ENCODE peak calls at places on chromosome 1, in nine cellular contexts. O is AG09319; P is GM23338; T is left lung; I is astrocyte of the cerebellum; D is CD4-positive, alpha-beta T cell; Z is MM.1S; G is AG04449; W is kidney. Y is an unnamed sample.

GRCh38 chr1:153617677-153618076 is 1.6 kb upstream of the S100A14 start:
- DNase-seq in G (no peak), T (peak; percentile 82), I (no peak), Z (peak; percentile 75), O (peak; percentile 45), P (peak; percentile 60), W (peak; percentile 93), D (peak; percentile 62), Y (peak; percentile 49)

GRCh38 chr1:41741244-41741643 is 177.5 kb downstream of the HIVEP3 start:
- DNase-seq in W (no peak), D (no peak), Z (no peak), T (no peak), I (no peak), G (no peak), O (no peak), P (no peak), Y (no peak)

GRCh38 chr1:172588296-172589291 is 55.6 kb downstream of the SUCO start:
- DNase-seq in I (peak; percentile 79), T (no peak), Z (no peak), O (no peak), W (no peak), G (peak; percentile 38), P (no peak), D (no peak), Y (no peak)

GRCh38 chr1:80023366-80023765 is 1016.8 kb upstream of the ADGRL4 start:
- DNase-seq in O (no peak), Z (no peak), D (no peak), P (no peak), G (no peak), T (no peak), W (no peak), I (no peak), Y (no peak)

GRCh38 chr1:154765970-154766369 is 104.1 kb downstream of the KCNN3 start:
- DNase-seq in G (no peak), T (no peak), I (no peak), W (no peak), P (peak; percentile 82), O (no peak), Z (peak; percentile 33), D (no peak), Y (no peak)

GRCh38 chr1:87524021-87524754 is 195.5 kb downstream of the LMO4 start:
- DNase-seq in Z (no peak), D (no peak), T (no peak), O (no peak), P (no peak), I (no peak), G (no peak), W (no peak), Y (no peak)

GRCh38 chr1:203627819-203628184 is 1.2 kb downstream of the ATP2B4 start:
- DNase-seq in P (no peak), Z (peak; percentile 30), D (no peak), T (peak; percentile 46), I (no peak), O (no peak), W (peak; percentile 78), G (no peak), Y (no peak)

GRCh38 chr1:230066466-230067404 is at the start of gene GALNT2:
- DNase-seq in O (peak; percentile 55), Z (peak; percentile 96), P (peak; percentile 92), G (no peak), T (peak; percentile 91), I (peak; percentile 34), W (peak; percentile 97), D (peak; percentile 74), Y (peak; percentile 81)

GRCh38 chr1:52756020-52756419 is 29.8 kb downstream of the ZYG11B start:
- DNase-seq in P (peak; percentile 55), T (no peak), D (no peak), I (no peak), Z (no peak), G (no peak), O (no peak), W (no peak), Y (no peak)

GRCh38 chr1:154895779-154896178 is 25.7 kb upstream of the KCNN3 start:
- DNase-seq in W (no peak), P (no peak), I (no peak), O (no peak), Z (no peak), G (no peak), T (no peak), D (no peak), Y (no peak)

GRCh38 chr1:40379785-40380452 is 6.4 kb downstream of the SMAP2 start:
- DNase-seq in O (no peak), P (no peak), G (no peak), D (no peak), Z (no peak), T (no peak), I (peak; percentile 24), W (no peak), Y (no peak)

GRCh38 chr1:3077561-3077960 is 8.6 kb downstream of the PRDM16 start:
- DNase-seq in T (no peak), G (no peak), W (no peak), Z (no peak), P (no peak), O (no peak), I (no peak), D (no peak), Y (no peak)
- TF ChIP-seq CTCF in T (no peak), G (no peak), W (no peak), Z (no peak), P (no peak), O (no peak), I (no peak), D (no peak), Y (no peak)

DNA sequence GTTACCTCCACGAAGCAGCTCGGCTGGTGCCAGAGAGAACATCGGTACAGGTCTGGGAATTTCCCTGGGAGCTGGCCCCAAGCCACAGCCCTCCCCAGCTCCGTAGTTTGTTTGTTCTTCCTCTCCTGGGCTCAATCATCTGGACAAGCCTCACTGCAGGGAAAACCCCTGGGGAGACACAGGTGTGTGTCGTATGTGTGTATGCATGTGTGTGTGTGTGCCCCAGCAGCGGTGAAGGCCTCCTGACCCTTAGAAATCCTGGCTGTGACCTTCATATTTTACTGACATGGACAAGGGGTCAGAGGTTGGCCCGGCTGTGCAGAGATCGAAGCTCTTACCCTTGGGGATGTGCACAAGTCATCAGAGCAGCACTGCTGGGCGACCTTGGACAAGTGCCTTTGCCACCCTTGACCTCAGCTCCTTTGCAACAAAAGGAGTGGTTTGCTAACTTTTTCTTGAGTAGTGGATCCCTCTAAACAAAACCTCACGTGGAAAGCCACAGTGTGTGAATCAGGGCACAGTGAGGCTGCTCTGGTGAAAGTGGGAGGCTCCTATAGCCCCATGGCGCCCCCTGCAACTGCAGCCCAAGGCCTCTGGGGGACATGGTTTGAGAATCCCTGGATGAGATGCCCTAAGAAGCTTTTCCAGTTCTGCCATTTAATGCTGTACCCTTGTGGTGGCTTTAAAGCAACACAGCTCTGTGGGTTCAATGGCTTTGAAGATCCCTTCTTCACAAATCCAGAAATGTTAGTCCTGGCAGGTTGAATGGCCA is 12.3 kb upstream of the IL22RA1 start:
- DNase-seq in T (no peak), W (peak; percentile 65), O (no peak), D (no peak), Z (no peak), G (no peak), I (no peak), P (peak; percentile 78), Y (no peak)
- TF ChIP-seq CTCF in T (no peak), W (no peak), O (no peak), D (no peak), Z (peak; percentile 27), G (peak; percentile 1), I (peak; percentile 36), P (peak; percentile 60), Y (peak; percentile 44)

GRCh38 chr1:26787706-26788514 is at the start of gene PIGV:
- DNase-seq in W (peak; percentile 96), Z (peak; percentile 84), D (peak; percentile 84), I (peak; percentile 38), G (no peak), T (peak; percentile 88), O (peak; percentile 61), P (peak; percentile 90), Y (peak; percentile 90)
- TF ChIP-seq CTCF in W (peak; percentile 14), Z (no peak), D (no peak), I (no peak), G (no peak), T (no peak), O (no peak), P (no peak), Y (peak; percentile 28)

DNA sequence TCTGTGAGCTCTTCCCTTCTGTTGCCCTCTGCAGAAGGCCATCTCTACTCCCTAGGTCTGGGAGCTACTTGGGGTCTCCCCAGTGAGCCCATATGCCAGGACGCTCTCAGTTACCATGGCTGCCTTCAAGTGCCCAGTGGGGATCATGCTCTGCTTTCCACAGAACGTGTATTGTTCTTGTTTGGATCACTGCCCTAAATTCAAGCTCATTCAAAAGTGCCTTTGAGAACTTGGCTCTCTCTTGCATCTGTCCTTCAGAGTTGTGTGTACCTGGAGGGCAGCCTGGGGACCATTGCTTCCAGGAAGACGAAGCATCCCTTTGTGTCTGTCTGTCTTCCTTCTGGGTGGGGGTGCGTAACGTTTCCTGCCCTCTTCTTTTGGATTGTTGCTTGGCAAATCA is 97.6 kb upstream of the TSPAN2 start:
- DNase-seq in D (no peak), Z (no peak), G (no peak), W (no peak), T (no peak), O (no peak), I (no peak), P (no peak), Y (no peak)
- TF ChIP-seq CTCF in D (no peak), Z (no peak), G (no peak), W (no peak), T (no peak), O (no peak), I (no peak), P (no peak), Y (no peak)

GRCh38 chr1:157803851-157804250 is 16.1 kb downstream of the FCRL1 start:
- DNase-seq in G (no peak), D (no peak), Z (no peak), T (no peak), O (no peak), P (no peak), W (no peak), I (no peak), Y (no peak)

DNA sequence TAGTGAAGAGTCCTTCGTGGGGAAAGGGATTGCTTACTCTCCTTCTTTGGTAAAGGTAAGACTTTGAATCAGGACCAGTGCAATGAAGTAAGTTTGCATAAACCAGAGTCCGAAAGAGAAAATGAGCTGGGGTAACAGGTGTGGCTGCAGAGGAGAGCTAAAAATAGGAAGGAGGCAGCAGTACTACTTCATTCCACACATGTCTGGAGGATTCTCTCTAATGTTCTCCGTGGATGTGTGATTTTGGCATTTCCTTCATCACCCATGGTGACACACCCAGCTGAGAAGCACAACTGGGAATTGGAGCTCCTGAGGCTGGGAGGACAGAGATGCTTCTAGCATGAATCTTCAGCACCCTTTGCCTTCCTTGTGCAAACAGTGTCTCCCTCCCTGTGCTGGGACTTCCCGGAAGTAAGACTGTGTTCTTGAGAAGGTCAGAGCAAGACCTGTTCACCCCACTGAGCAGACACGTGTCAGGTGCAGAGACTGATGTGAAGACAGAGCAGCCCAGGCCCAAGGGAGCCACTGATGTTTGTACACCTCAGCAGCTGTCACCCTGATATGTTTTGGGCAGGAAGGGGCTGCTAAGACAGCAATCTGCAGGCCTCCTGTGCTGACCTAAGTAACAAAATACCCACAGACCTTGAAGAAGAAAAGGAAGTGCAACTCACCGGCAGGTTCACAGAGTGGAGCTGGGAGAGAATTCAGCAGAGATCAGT is 13.3 kb downstream of the FCRL1 start:
- DNase-seq in D (no peak), P (no peak), G (no peak), I (no peak), T (no peak), W (no peak), O (no peak), Z (peak; percentile 99), Y (no peak)
- TF ChIP-seq CTCF in D (no peak), P (no peak), G (no peak), I (no peak), T (no peak), W (no peak), O (no peak), Z (no peak), Y (no peak)